ENCODE peak calls at places on chromosomes 2 and 18, in five cellular contexts. F, S, Y, K and D are unnamed samples.

GRCh38 chr2:212595036-212595654 is 56.5 kb upstream of the ERBB4 start:
- DNase-seq in S (no peak), F (no peak), Y (no peak), K (no peak), D (no peak)

GRCh38 chr2:170170281-170171035 is 7.5 kb upstream of the MYO3B start:
- DNase-seq in Y (no peak), F (no peak), K (no peak), S (no peak), D (no peak)

GRCh38 chr2:96665083-96665569 is 22.6 kb downstream of the FER1L5 start:
- DNase-seq in S (no peak), F (peak), K (no peak), Y (no peak), D (no peak)

GRCh38 chr2:102141915-102142828 is at the start of gene IL1R1:
- DNase-seq in Y (peak), S (no peak), K (no peak), F (peak), D (peak)

GRCh38 chr18:36934884-36935283 is 106.0 kb downstream of the KIAA1328 start:
- DNase-seq in F (no peak), Y (no peak), S (no peak), K (no peak), D (no peak)

GRCh38 chr2:73043279-73043678 is 28.2 kb downstream of the SFXN5 start:
- DNase-seq in S (no peak), F (no peak), Y (no peak), K (no peak), D (no peak)

GRCh38 chr2:36695746-36696415 is 626 bp upstream of the VIT start:
- DNase-seq in K (no peak), Y (no peak), S (no peak), F (no peak), D (no peak)

GRCh38 chr2:43513216-43513615 is 82.6 kb downstream of the THADA start:
- DNase-seq in Y (no peak), K (no peak), S (no peak), F (no peak), D (no peak)

GRCh38 chr2:233501198-233502076 is 65.1 kb downstream of the USP40 start:
- DNase-seq in K (no peak), F (no peak), S (no peak), Y (no peak), D (no peak)

DNA sequence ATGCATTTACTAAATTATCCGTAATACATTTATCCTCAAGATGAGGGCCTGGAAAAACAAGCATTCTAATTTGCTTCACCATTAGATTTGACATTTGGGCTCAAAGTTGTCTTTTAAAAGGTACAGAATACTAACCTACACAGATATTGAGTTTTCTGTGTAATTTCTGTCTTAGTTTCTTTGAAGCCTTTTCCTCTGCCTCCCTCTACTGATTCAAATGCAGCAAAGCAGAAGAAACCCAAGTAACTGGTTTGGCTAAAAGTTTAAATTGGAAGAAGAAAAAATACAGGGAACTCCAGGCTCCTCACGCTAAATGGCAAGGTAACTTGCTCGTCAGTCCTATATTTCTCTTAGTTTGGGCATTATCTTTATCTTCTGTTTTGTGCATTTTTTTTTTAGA is 53.3 kb upstream of the SLC5A7 start:
- DNase-seq in K (no peak), F (no peak), S (no peak), Y (no peak), D (no peak)
- TF ChIP-seq CTCF in K (no peak), F (no peak), S (no peak), Y (no peak), D (peak)

DNA sequence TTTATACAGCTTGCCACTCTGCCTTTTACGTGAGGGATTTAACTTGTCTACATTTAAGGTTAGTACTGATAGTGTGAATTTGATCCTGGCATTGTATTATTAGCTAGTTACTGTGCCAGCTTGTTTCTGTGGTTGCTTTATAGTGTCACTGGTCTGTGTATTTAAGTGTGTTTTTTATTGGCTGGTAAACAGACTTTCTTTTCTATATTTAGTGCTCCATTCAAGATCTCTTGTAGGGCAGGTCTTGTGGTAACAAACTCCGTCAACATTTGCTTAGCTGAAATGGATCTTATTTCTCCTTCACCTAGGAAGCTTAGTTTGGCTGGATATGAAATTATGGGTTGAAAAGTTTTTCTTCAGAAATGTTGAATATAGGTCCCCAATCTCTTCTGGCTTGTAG is 1971.0 kb upstream of the LRRTM1 start:
- DNase-seq in F (no peak), S (no peak), Y (no peak), K (no peak), D (no peak)
- TF ChIP-seq CTCF in F (no peak), S (no peak), Y (no peak), K (no peak), D (no peak)

GRCh38 chr2:135600915-135601314 is 69.6 kb downstream of the R3HDM1 start:
- DNase-seq in F (no peak), K (no peak), Y (no peak), S (no peak), D (no peak)
- TF ChIP-seq CTCF in F (no peak), K (no peak), Y (no peak), S (no peak), D (no peak)

DNA sequence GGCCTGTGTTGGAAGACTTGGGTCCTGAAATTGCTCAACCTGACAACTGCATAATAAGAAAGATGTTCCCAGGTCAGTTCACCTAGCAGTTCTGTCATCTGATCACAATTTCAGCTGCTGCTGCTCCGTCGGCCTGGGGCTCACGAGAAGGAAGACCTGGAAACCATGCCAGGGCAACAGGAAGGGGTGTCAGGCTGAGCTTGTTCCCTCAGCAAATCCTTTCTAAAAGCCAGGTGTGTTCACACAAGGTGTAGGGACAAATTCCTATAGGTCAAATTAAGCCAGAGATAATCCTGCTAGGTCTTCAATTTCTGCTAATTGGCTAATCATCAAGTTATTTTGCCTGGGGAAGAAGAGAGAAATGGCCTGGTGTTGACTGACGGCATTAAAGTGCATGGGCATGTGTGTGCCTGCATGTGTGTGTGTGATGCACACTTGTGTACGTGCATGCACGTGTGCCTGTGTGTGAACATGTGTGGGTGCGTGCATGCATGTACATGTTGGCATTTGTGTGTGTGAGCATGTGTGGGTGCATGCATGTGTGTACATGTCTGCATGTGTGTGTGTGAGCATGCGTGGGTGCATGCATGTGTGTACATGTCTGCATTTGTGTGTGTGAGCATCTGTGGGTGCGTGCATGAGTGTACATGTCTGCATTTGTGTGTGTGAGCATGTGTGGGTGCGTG is 178.6 kb downstream of the TMEM18 start:
- DNase-seq in K (no peak), S (no peak), Y (no peak), F (no peak), D (no peak)
- TF ChIP-seq CTCF in K (no peak), S (no peak), Y (no peak), F (no peak), D (no peak)

GRCh38 chr2:98329549-98329948 is 16.7 kb upstream of the CNGA3 start:
- DNase-seq in F (no peak), K (no peak), S (no peak), Y (no peak), D (no peak)
- TF ChIP-seq CTCF in F (no peak), K (no peak), S (no peak), Y (no peak), D (no peak)

DNA sequence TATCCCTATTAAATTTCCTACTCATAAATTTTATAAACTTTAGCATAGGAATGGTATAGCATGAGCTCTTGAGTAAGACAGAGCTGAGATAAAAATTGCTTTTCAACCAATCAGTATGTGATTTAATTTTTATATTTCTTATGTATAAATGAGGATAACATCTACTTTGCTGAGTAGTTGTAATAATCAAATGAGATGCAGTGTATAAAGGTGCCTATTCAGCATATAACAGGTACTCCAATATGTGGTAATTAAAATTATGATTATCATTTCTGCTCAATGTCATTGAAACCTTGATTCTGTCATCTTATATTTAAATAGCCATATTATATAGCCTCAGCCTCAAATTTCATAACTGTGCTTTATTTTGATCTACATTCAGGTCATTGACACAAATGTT is 700.4 kb upstream of the SLC8A1 start:
- DNase-seq in F (no peak), S (no peak), K (no peak), Y (no peak), D (no peak)
- TF ChIP-seq CTCF in F (no peak), S (no peak), K (no peak), Y (no peak), D (no peak)

DNA sequence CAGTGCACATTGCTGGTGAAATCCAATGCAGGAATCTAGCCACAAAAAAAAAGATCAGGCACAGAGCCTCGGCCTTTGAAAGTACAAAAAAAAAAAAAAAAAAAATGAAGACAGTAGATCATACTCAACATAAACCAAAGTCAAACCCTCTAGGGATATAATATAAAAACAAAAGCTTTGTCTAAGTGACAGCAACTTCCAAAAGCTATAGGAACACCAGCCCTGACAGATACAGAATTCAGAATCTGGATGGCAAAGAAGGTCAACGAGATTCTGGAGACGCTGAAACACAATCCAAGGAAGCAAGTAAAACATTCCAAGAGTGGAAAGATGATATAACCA is 54.0 kb upstream of the SCN1A start:
- DNase-seq in Y (no peak), K (no peak), F (no peak), S (no peak), D (no peak)
- TF ChIP-seq CTCF in Y (no peak), K (no peak), F (no peak), S (peak), D (peak)

GRCh38 chr2:105712166-105712915 is 32.4 kb upstream of the NCK2 start:
- DNase-seq in K (no peak), F (no peak), S (no peak), Y (no peak), D (no peak)

GRCh38 chr2:105712981-105713596 is 31.6 kb upstream of the NCK2 start:
- DNase-seq in S (no peak), F (no peak), Y (no peak), K (no peak), D (peak)

GRCh38 chr2:105714141-105714540 is 30.6 kb upstream of the NCK2 start:
- DNase-seq in Y (no peak), F (no peak), K (no peak), S (no peak), D (no peak)

GRCh38 chr2:105711394-105711793 is 33.3 kb upstream of the NCK2 start:
- DNase-seq in F (no peak), Y (no peak), K (no peak), S (no peak), D (no peak)

DNA sequence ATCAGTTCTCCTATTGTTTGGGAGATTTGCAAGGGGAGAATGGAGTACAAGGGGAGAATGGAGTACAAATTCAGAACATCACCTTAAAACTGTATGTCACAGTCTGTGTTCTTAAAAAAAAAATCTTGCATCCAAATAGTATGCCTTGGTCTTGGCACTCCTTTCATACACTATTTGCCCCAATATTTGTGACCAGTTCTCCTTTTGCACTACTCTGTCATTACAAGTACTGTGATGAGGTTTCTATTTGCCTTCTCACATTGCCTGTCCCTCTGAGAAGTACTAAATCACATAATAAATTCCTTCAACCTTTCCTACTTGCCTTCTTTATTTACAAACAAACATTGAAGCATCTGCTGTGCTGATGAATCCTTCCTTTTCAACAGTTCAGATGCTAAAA is 36.0 kb upstream of the NCK2 start:
- DNase-seq in Y (no peak), S (no peak), K (no peak), F (no peak), D (no peak)
- TF ChIP-seq CTCF in Y (no peak), S (no peak), K (no peak), F (no peak), D (no peak)

DNA sequence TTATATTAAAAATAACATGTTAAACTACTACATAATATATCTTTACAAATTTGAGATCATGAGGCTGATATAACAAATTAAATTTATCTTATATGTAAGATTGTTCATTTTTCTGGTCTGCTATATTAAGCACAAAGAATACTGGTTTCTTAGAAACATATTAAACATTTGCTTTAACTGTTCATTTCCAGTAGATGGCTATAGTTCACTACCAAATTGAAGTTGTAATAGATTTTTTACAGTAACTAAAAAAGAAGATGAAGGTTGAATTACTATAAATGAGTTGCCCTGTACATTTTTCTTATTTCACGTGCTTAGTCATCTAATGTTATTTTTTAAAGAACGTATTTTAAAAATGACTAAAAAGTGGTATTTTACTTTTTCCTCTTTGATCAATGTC is 57.0 kb downstream of the ZNF407 start:
- DNase-seq in K (no peak), F (no peak), S (no peak), Y (no peak), D (no peak)
- TF ChIP-seq CTCF in K (no peak), F (no peak), S (no peak), Y (no peak), D (no peak)